ENCODE peak calls at places on chromosome 1, in six cellular contexts. One of them, this sample, is unnamed.

GRCh38 chr1:228101994-228102790 is 933 bp downstream of the C1orf35 start:
- DNase-seq in endothelial cell of umbilical vein: peak; percentile 64
- DNase-seq in CD8-positive, alpha-beta memory T cell: peak; percentile 52
- DNase-seq in astrocyte of the spinal cord: no peak
- DNase-seq in BJ: no peak
- DNase-seq in uterus: no peak
- DNase-seq in this sample: peak; percentile 26

GRCh38 chr1:31412732-31413404 is at the start of gene SERINC2:
- DNase-seq in endothelial cell of umbilical vein: no peak
- DNase-seq in CD8-positive, alpha-beta memory T cell: no peak
- DNase-seq in astrocyte of the spinal cord: no peak
- DNase-seq in BJ: no peak
- DNase-seq in uterus: no peak
- DNase-seq in this sample: no peak

GRCh38 chr1:29117381-29117780 is 6.3 kb downstream of the TMEM200B start:
- DNase-seq in endothelial cell of umbilical vein: no peak
- DNase-seq in CD8-positive, alpha-beta memory T cell: no peak
- DNase-seq in astrocyte of the spinal cord: no peak
- DNase-seq in BJ: no peak
- DNase-seq in uterus: no peak
- DNase-seq in this sample: no peak

GRCh38 chr1:44719318-44719717 is 11.7 kb downstream of the RNU5D-1 start:
- DNase-seq in endothelial cell of umbilical vein: no peak
- DNase-seq in CD8-positive, alpha-beta memory T cell: no peak
- DNase-seq in astrocyte of the spinal cord: no peak
- DNase-seq in BJ: no peak
- DNase-seq in uterus: no peak
- DNase-seq in this sample: no peak

GRCh38 chr1:167136191-167136614 is 42.3 kb downstream of the STYXL2 start:
- DNase-seq in endothelial cell of umbilical vein: no peak
- DNase-seq in CD8-positive, alpha-beta memory T cell: no peak
- DNase-seq in astrocyte of the spinal cord: peak; percentile 90
- DNase-seq in BJ: peak; percentile 13
- DNase-seq in uterus: no peak
- DNase-seq in this sample: peak; percentile 47

GRCh38 chr1:161335796-161336195 is 21.6 kb downstream of the SDHC start:
- DNase-seq in endothelial cell of umbilical vein: no peak
- DNase-seq in CD8-positive, alpha-beta memory T cell: no peak
- DNase-seq in astrocyte of the spinal cord: peak; percentile 3
- DNase-seq in BJ: no peak
- DNase-seq in uterus: no peak
- DNase-seq in this sample: peak; percentile 14

GRCh38 chr1:168443356-168443755 is 100.4 kb downstream of the XCL2 start:
- DNase-seq in endothelial cell of umbilical vein: no peak
- DNase-seq in CD8-positive, alpha-beta memory T cell: no peak
- DNase-seq in astrocyte of the spinal cord: no peak
- DNase-seq in BJ: no peak
- DNase-seq in uterus: no peak
- DNase-seq in this sample: no peak

GRCh38 chr1:76929136-76929535 is 61.9 kb downstream of the ST6GALNAC5 start:
- DNase-seq in endothelial cell of umbilical vein: no peak
- DNase-seq in CD8-positive, alpha-beta memory T cell: no peak
- DNase-seq in astrocyte of the spinal cord: no peak
- DNase-seq in BJ: no peak
- DNase-seq in uterus: no peak
- DNase-seq in this sample: no peak

GRCh38 chr1:241507189-241507820 is 12.2 kb downstream of the FH start:
- DNase-seq in endothelial cell of umbilical vein: peak; percentile 36
- DNase-seq in CD8-positive, alpha-beta memory T cell: no peak
- DNase-seq in astrocyte of the spinal cord: no peak
- DNase-seq in BJ: no peak
- DNase-seq in uterus: no peak
- DNase-seq in this sample: peak; percentile 30

GRCh38 chr1:209601809-209602657 is 18.5 kb downstream of the CAMK1G start:
- DNase-seq in endothelial cell of umbilical vein: peak; percentile 45
- DNase-seq in CD8-positive, alpha-beta memory T cell: no peak
- DNase-seq in astrocyte of the spinal cord: peak; percentile 52
- DNase-seq in BJ: no peak
- DNase-seq in uterus: no peak
- DNase-seq in this sample: peak; percentile 43

GRCh38 chr1:183569141-183569540 is 21.1 kb downstream of the NCF2 start:
- DNase-seq in endothelial cell of umbilical vein: no peak
- DNase-seq in CD8-positive, alpha-beta memory T cell: no peak
- DNase-seq in astrocyte of the spinal cord: peak; percentile 32
- DNase-seq in BJ: no peak
- DNase-seq in uterus: no peak
- DNase-seq in this sample: no peak

GRCh38 chr1:207673399-207673798 is 28.5 kb downstream of the CR1L start:
- DNase-seq in endothelial cell of umbilical vein: no peak
- DNase-seq in CD8-positive, alpha-beta memory T cell: no peak
- DNase-seq in astrocyte of the spinal cord: no peak
- DNase-seq in BJ: no peak
- DNase-seq in uterus: no peak
- DNase-seq in this sample: no peak

GRCh38 chr1:224287714-224288113 is 42.3 kb downstream of the NVL start:
- DNase-seq in endothelial cell of umbilical vein: no peak
- DNase-seq in CD8-positive, alpha-beta memory T cell: no peak
- DNase-seq in astrocyte of the spinal cord: no peak
- DNase-seq in BJ: no peak
- DNase-seq in uterus: no peak
- DNase-seq in this sample: no peak

GRCh38 chr1:11180342-11180744 is 8.8 kb upstream of the ANGPTL7 start:
- DNase-seq in endothelial cell of umbilical vein: no peak
- DNase-seq in CD8-positive, alpha-beta memory T cell: no peak
- DNase-seq in astrocyte of the spinal cord: peak; percentile 71
- DNase-seq in BJ: peak; percentile 51
- DNase-seq in uterus: no peak
- DNase-seq in this sample: peak; percentile 60

GRCh38 chr1:213264534-213264933 is 213.5 kb downstream of the RPS6KC1 start:
- DNase-seq in endothelial cell of umbilical vein: peak; percentile 93
- DNase-seq in CD8-positive, alpha-beta memory T cell: no peak
- DNase-seq in astrocyte of the spinal cord: no peak
- DNase-seq in BJ: no peak
- DNase-seq in uterus: no peak
- DNase-seq in this sample: no peak

GRCh38 chr1:67682659-67683197 is 2.3 kb upstream of the GADD45A start:
- DNase-seq in endothelial cell of umbilical vein: peak; percentile 59
- DNase-seq in CD8-positive, alpha-beta memory T cell: no peak
- DNase-seq in astrocyte of the spinal cord: peak; percentile 76
- DNase-seq in BJ: peak; percentile 85
- DNase-seq in uterus: no peak
- DNase-seq in this sample: peak; percentile 80

GRCh38 chr1:19139711-19140110 is 70.4 kb downstream of the UBR4 start:
- DNase-seq in endothelial cell of umbilical vein: no peak
- DNase-seq in CD8-positive, alpha-beta memory T cell: no peak
- DNase-seq in astrocyte of the spinal cord: no peak
- DNase-seq in BJ: no peak
- DNase-seq in uterus: no peak
- DNase-seq in this sample: no peak

GRCh38 chr1:1943834-1944570 is 24.9 kb upstream of the TMEM52 start:
- DNase-seq in endothelial cell of umbilical vein: peak; percentile 41
- DNase-seq in CD8-positive, alpha-beta memory T cell: peak; percentile 44
- DNase-seq in astrocyte of the spinal cord: no peak
- DNase-seq in BJ: no peak
- DNase-seq in uterus: no peak
- DNase-seq in this sample: peak; percentile 35

GRCh38 chr1:113856011-113856410 is 15.5 kb downstream of the PTPN22 start:
- DNase-seq in endothelial cell of umbilical vein: no peak
- DNase-seq in CD8-positive, alpha-beta memory T cell: no peak
- DNase-seq in astrocyte of the spinal cord: no peak
- DNase-seq in BJ: no peak
- DNase-seq in uterus: no peak
- DNase-seq in this sample: no peak

GRCh38 chr1:39293375-39294070 is 89.0 kb downstream of the MACF1 start:
- DNase-seq in endothelial cell of umbilical vein: no peak
- DNase-seq in CD8-positive, alpha-beta memory T cell: no peak
- DNase-seq in astrocyte of the spinal cord: peak; percentile 27
- DNase-seq in BJ: no peak
- DNase-seq in uterus: no peak
- DNase-seq in this sample: peak; percentile 24

GRCh38 chr1:8410791-8411190 is 92.9 kb downstream of the SLC45A1 start:
- DNase-seq in endothelial cell of umbilical vein: no peak
- DNase-seq in CD8-positive, alpha-beta memory T cell: no peak
- DNase-seq in astrocyte of the spinal cord: no peak
- DNase-seq in BJ: no peak
- DNase-seq in uterus: no peak
- DNase-seq in this sample: peak; percentile 37

GRCh38 chr1:12171206-12172041 is 4.6 kb downstream of the TNFRSF1B start:
- DNase-seq in endothelial cell of umbilical vein: no peak
- DNase-seq in CD8-positive, alpha-beta memory T cell: peak; percentile 24
- DNase-seq in astrocyte of the spinal cord: no peak
- DNase-seq in BJ: no peak
- DNase-seq in uterus: no peak
- DNase-seq in this sample: no peak

DNA sequence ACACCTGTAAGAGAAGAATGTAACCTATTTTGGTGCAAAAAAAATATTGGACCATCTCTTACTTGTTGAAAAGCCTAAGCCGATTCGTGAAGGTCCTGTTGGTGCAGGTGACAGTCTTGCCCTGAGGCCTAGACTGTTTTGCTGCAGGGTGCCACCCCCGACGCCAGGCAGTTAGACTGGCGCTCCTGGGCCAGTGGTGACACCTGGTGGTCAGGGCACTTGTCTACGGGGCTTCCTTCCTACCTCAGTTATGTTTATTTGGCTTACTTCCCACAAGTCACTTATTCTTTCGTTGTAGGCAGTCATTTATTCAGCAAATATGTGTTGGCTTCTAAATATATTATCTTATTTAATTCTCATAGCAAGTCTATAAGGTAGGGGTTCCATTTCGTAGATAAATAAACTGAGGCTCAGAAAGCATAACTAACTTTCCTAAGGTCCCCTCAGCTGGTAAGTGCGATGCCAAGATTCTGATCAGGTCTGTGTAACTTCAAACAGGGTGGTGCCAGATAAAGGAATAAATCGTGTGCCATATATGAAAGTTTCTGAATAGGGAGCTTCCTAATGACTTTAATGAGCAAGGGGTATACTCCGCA is 1.9 kb downstream of the EEIG2 start:
- DNase-seq in endothelial cell of umbilical vein: peak; percentile 34
- DNase-seq in CD8-positive, alpha-beta memory T cell: peak; percentile 76
- DNase-seq in astrocyte of the spinal cord: no peak
- DNase-seq in BJ: no peak
- DNase-seq in uterus: peak; percentile 19
- DNase-seq in this sample: no peak
- H3K4me3 ChIP-seq in endothelial cell of umbilical vein: no peak overlapping the region
- H3K4me3 ChIP-seq in CD8-positive, alpha-beta memory T cell: peak overlapping the region; percentile 3
- H3K4me3 ChIP-seq in astrocyte of the spinal cord: no peak overlapping the region
- H3K4me3 ChIP-seq in BJ: no peak overlapping the region
- H3K4me3 ChIP-seq in uterus: no peak overlapping the region
- H3K4me3 ChIP-seq in this sample: no peak overlapping the region

DNA sequence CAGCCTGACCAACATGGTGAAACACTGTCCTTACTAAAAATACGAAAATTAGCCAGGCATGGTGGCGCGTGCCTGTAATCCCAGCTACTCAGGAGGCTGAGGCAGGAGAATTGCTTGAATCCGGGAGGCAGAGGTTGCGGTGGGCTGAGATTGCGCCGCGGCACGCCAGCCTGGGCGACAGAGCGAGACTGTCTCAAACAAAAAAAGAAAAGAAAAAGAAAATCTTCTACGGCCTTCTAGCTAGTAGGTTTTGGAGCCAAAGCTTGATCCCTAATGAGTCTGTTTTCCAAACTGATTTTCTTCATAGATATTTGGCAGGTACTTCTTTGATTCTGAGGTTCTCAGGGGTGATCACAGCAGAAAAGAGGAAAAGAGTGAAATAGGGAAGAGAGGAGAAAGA is 182.3 kb upstream of the TMEM51 start:
- DNase-seq in endothelial cell of umbilical vein: no peak
- DNase-seq in CD8-positive, alpha-beta memory T cell: no peak
- DNase-seq in astrocyte of the spinal cord: no peak
- DNase-seq in BJ: no peak
- DNase-seq in uterus: no peak
- DNase-seq in this sample: no peak
- H3K4me3 ChIP-seq in endothelial cell of umbilical vein: no peak overlapping the region
- H3K4me3 ChIP-seq in CD8-positive, alpha-beta memory T cell: no peak overlapping the region
- H3K4me3 ChIP-seq in astrocyte of the spinal cord: no peak overlapping the region
- H3K4me3 ChIP-seq in BJ: peak overlapping the region; percentile 11
- H3K4me3 ChIP-seq in uterus: no peak overlapping the region
- H3K4me3 ChIP-seq in this sample: peak overlapping the region; percentile 31

DNA sequence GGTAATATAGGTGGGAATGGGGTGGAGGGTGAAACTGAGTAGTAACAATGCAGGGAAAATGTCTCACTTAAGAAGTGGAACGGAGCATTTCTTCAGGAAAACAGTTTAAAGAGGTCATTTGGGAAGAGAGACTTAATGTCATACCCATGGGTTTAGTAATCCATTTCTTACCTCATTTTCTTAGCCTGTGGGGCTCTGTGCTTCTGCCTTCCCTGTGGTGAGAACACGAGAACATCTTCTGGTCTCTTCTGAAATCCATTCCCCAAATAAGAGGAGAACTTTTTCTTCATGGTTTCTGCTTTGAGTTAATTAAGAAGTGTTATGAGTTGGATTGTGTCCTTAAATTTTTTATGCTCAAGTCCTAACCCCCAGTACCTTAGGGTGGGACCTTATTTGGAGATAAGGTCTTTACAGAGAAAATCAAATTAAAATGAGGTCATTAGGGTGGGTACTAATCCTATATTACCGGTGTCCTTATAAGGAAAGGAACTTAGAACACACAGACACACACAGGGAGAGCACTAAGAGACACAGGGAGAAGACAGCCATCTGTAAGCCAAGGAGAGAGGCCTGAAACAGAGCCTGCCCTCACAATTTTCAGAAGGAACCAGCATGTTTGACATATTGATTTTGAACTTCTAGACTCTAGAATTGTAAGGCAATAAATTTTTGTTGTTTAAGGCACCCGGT is 5.4 kb downstream of the CCDC190 start:
- DNase-seq in endothelial cell of umbilical vein: peak; percentile 63
- DNase-seq in CD8-positive, alpha-beta memory T cell: no peak
- DNase-seq in astrocyte of the spinal cord: peak; percentile 89
- DNase-seq in BJ: peak; percentile 25
- DNase-seq in uterus: no peak
- DNase-seq in this sample: peak; percentile 51
- H3K4me3 ChIP-seq in endothelial cell of umbilical vein: no peak overlapping the region
- H3K4me3 ChIP-seq in CD8-positive, alpha-beta memory T cell: no peak overlapping the region
- H3K4me3 ChIP-seq in astrocyte of the spinal cord: no peak overlapping the region
- H3K4me3 ChIP-seq in BJ: no peak overlapping the region
- H3K4me3 ChIP-seq in uterus: no peak overlapping the region
- H3K4me3 ChIP-seq in this sample: no peak overlapping the region

GRCh38 chr1:54558434-54559030 is 10.5 kb downstream of the ACOT11 start:
- DNase-seq in endothelial cell of umbilical vein: no peak
- DNase-seq in CD8-positive, alpha-beta memory T cell: no peak
- DNase-seq in astrocyte of the spinal cord: no peak
- DNase-seq in BJ: no peak
- DNase-seq in uterus: no peak
- DNase-seq in this sample: no peak
- H3K4me3 ChIP-seq in endothelial cell of umbilical vein: no peak overlapping the region
- H3K4me3 ChIP-seq in CD8-positive, alpha-beta memory T cell: no peak overlapping the region
- H3K4me3 ChIP-seq in astrocyte of the spinal cord: no peak overlapping the region
- H3K4me3 ChIP-seq in BJ: no peak overlapping the region
- H3K4me3 ChIP-seq in uterus: no peak overlapping the region
- H3K4me3 ChIP-seq in this sample: no peak overlapping the region

DNA sequence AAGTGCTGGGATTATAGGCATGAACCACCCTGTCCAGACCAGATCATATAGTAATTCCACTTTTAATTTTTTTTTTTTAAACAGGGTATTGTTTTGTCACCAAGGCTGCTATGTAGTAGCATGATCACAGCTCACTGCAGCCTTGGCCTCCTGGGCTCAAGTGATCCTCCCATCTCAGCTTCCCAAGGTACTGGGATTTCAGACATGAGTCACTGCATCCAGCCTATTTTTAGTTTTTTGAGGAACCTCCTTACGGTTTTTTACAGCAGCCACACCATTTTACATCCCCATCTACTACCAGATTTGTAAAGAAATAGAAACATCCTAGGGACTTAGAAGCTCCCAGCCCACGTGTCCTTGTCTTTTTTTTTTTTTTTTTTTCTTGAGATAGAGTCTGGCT is 24.0 kb downstream of the L1TD1 start:
- DNase-seq in endothelial cell of umbilical vein: no peak
- DNase-seq in CD8-positive, alpha-beta memory T cell: no peak
- DNase-seq in astrocyte of the spinal cord: no peak
- DNase-seq in BJ: no peak
- DNase-seq in uterus: no peak
- DNase-seq in this sample: no peak
- H3K4me3 ChIP-seq in endothelial cell of umbilical vein: no peak overlapping the region
- H3K4me3 ChIP-seq in CD8-positive, alpha-beta memory T cell: no peak overlapping the region
- H3K4me3 ChIP-seq in astrocyte of the spinal cord: no peak overlapping the region
- H3K4me3 ChIP-seq in BJ: no peak overlapping the region
- H3K4me3 ChIP-seq in uterus: no peak overlapping the region
- H3K4me3 ChIP-seq in this sample: no peak overlapping the region